ENCODE peak calls at places on chromosomes 16 and 17, in four cellular contexts. V is K562, O is GM12878, T is H1. D is an unnamed sample.

GRCh38 chr17:13931111-13931526 is 138.2 kb upstream of the COX10 start:
- DNase-seq in V (no peak), O (no peak), T (no peak), D (no peak)

GRCh38 chr16:67399749-67400704 is 6.7 kb upstream of the TPPP3 start:
- DNase-seq in V (no peak), O (no peak), T (no peak), D (no peak)

GRCh38 chr16:1317479-1318267 is 8.2 kb downstream of the UBE2I start:
- DNase-seq in V (no peak), O (no peak), T (no peak), D (no peak)

GRCh38 chr17:11334493-11334892 is 93.5 kb downstream of the SHISA6 start:
- DNase-seq in V (no peak), O (no peak), T (no peak), D (no peak)

GRCh38 chr17:732788-733720 is 658 bp downstream of the TLCD3A start:
- DNase-seq in V (peak), O (no peak), T (peak), D (no peak)

GRCh38 chr16:11715246-11715947 is 27.3 kb downstream of the TXNDC11 start:
- DNase-seq in V (no peak), O (no peak), T (no peak), D (no peak)

GRCh38 chr17:59221159-59221847 is 992 bp downstream of the GDPD1 start:
- DNase-seq in V (no peak), O (no peak), T (no peak), D (no peak)

GRCh38 chr16:3454093-3454492 is 10.6 kb downstream of the NAA60 start:
- DNase-seq in V (no peak), O (no peak), T (no peak), D (no peak)

GRCh38 chr16:79415983-79416641 is 184.4 kb downstream of the MAF start:
- DNase-seq in V (no peak), O (no peak), T (no peak), D (no peak)

GRCh38 chr17:44842748-44843147 is 4.9 kb upstream of the HIGD1B start:
- DNase-seq in V (peak), O (no peak), T (peak), D (no peak)

GRCh38 chr16:22938647-22939046 is 124.7 kb downstream of the HS3ST2 start:
- DNase-seq in V (no peak), O (no peak), T (no peak), D (no peak)

GRCh38 chr16:24950275-24950674 is 64.9 kb downstream of the ARHGAP17 start:
- DNase-seq in V (no peak), O (no peak), T (no peak), D (no peak)

GRCh38 chr17:7435676-7436555 is 681 bp downstream of the TMEM102 start:
- DNase-seq in V (peak), O (no peak), T (peak), D (peak)

GRCh38 chr16:50285406-50286003 is 19.2 kb downstream of the ADCY7 start:
- DNase-seq in V (no peak), O (no peak), T (no peak), D (no peak)

GRCh38 chr16:57147381-57148191 is 38.3 kb downstream of the PSME3IP1 start:
- DNase-seq in V (no peak), O (no peak), T (no peak), D (no peak)

GRCh38 chr17:68771867-68772515 is 170.8 kb upstream of the FAM20A start:
- DNase-seq in V (peak), O (no peak), T (no peak), D (peak)

GRCh38 chr17:67441052-67441738 is 64.1 kb downstream of the PITPNC1 start:
- DNase-seq in V (no peak), O (no peak), T (no peak), D (peak)

GRCh38 chr17:1727876-1728630 is 3.5 kb downstream of the WDR81 start:
- DNase-seq in V (peak), O (no peak), T (no peak), D (no peak)

DNA sequence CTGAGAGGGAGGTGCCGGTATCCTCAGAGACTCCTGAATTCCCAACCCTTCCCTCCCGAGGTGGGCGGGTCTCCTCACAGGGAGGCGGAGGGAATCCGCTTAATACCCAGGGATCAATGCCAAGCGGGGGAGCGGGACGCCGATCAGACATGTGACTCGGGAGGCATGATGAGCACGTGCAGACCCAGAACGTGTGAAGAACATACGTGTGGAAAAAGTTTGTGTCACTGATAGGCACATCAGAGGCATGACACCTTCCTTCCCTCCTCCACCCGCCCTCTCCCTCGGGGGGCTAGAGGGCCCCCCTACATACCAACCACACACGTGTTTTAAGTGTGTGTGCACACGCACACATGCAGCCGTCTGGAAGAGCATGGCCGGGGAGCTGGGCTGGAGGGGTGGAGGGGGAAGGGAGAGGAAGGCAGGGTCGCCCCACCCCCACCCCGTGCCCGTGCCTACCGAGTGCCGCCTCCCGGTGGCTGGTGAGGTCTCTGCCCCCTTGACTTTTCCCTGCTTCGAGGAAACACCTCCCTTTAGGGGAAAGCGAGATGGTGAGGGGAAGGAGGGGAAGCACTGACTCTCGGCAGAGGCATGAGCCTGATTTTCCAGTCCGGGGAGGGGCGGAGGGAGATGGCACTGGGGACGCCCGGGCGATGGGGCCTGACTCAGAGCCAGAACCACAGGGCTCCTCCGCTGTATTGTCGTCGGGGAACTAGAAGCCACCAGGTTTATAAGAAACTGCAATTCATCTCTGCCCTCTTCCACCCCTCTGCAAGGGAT is 12.1 kb upstream of the TBX21 start:
- DNase-seq in V (no peak), O (no peak), T (peak), D (peak)
- TF ChIP-seq ATF3 in V (no peak), O (no peak), T (no peak), D (no peak)

DNA sequence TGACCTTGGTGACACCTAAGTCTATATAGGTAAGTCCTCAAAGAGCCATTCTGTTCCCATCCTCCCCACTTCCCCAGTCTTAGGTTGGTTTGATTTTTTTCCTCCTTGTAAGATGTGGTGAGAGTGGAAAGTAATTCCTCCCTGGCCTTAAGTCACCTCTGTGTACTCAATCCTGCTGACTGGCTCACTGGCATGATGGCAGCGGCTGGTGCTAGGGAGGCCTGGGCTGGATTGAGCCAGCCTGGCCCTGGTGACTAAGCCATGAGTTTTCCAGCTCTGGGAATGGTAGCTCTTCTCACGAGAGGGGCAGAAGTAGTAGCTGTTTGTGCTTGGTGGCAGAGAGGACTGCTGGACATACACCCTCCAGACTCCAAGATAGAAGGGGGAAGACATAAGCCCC is 2.5 kb downstream of the ARL4D start:
- DNase-seq in V (no peak), O (no peak), T (no peak), D (no peak)
- TF ChIP-seq ZNF274 in V (no peak), O (no peak), T (no peak), D (no peak)

GRCh38 chr16:54454616-54455015 is 168.0 kb upstream of the IRX3 start:
- DNase-seq in V (no peak), O (no peak), T (no peak), D (no peak)
- H3K4me3 ChIP-seq in V (no peak), O (no peak), T (no peak), D (no peak)

DNA sequence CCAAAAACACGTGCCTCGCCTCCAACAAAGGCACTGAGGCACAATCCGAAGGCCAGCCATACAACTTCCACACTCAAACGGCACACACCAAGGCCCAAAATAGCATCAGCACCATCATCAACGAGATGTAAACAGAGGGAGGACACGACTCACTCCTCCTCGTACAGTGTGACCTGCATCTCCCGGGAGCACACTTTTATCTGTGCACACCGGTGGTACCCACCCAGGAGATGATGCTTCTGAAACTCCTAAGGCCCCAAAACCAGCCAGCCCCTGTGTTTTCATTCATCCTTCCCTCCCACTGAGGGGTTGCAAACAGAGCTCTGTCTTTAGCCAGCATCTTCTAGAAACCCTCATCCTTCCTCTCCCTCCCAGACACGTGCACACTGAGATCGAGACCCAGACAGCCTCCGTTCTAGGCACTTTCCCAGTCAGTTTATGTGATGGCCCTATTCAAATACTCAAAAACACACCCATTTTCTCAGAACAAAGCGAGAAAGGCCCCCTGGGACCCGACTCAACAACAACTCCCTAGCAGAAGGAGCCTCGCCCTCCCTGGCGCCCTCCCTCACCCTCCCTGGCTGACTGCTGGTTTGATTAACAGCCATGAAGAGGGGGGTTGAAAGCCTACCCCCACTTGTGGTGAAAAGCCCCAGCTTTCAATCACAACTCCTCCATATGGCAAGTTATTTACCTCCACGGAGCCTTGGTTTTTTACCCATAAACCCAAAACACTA is 76.3 kb downstream of the GAS7 start:
- DNase-seq in V (no peak), O (peak), T (no peak), D (no peak)
- TF ChIP-seq ATF3 in V (no peak), O (no peak), T (no peak), D (no peak)

DNA sequence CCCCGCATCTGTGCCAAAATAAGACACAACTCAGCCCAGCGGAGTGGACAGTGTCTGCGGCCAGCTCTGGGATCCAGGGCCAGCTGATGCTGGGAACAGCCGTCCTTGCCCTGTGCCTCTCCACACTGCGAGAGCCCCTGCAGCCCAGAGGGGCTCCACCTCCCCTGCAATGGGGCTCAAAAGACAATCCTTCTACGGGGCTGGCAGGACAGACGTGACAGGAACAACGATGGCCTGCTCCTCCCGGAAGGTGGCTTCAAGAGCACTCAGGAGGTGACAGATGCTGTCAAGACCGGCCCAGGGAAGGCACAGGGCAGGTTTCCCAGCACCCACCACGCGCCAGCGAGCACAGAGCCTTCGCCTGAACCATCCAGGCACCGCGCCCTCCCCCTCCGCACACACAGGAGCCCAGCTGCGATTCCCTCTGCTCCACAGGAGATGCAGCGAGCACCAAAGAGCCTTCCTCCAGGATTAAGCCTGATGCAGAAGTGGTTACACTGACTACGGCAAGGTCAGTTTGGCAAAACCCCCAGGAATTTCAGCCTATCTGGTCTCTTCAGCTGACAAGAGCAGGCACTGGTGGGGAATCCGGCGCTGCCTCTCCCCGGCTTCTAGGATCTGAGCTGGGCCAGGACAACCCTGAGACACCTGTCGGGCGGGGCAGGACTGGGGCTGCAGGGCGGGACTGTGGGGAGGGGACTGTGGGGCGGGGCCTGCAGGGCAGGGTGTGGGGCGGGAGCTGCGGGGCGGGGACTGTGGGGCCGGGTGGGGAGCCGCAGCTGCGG is 103.4 kb downstream of the ZNF778 start:
- DNase-seq in V (peak), O (no peak), T (no peak), D (no peak)
- TF ChIP-seq ZNF274 in V (no peak), O (no peak), T (no peak), D (no peak)

DNA sequence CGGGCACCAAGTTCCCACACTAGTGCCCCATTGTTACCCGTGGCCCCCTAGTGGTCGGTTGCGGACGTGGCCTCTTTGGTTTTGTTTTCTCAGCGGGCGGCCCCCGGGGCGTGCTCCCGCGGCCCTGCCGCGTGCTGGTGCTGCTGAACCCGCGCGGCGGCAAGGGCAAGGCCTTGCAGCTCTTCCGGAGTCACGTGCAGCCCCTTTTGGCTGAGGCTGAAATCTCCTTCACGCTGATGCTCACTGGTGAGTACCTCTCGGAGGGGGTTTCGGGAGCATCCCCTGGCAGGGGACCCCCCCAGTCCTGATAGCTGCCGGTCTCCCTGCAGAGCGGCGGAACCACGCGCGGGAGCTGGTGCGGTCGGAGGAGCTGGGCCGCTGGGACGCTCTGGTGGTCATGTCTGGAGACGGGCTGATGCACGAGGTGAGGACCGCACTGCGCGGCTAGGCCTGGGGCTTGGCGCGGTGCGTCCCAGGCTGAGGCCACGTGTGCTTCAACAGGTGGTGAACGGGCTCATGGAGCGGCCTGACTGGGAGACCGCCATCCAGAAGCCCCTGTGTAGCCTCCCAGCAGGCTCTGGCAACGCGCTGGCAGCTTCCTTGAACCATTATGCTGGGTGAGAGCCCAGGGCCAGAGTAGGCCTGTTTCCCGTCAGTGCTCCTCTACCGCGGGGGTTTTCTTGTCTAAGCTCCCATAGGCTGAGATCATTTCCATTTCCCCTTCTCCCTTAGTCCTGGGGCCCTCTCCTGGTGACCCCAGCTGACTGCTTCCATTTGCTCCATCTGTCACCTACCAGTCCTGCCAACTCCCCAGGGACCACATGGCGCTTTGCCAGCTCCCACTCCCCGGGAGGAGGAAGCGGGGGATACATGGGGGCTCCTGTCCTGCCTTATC is 1.7 kb downstream of the SPHK1 start:
- DNase-seq in V (peak), O (no peak), T (peak), D (peak)
- H3K4me3 ChIP-seq in V (peak), O (peak), T (no peak), D (peak)

GRCh38 chr17:42249681-42250446 is 26.3 kb downstream of the STAT5B start:
- DNase-seq in V (no peak), O (peak), T (no peak), D (no peak)
- TF ChIP-seq ATF3 in V (no peak), O (no peak), T (no peak), D (no peak)

GRCh38 chr16:69890114-69890890 is 60.8 kb upstream of the CLEC18A start:
- DNase-seq in V (no peak), O (no peak), T (no peak), D (no peak)
- TF ChIP-seq ZNF274 in V (no peak), O (no peak), T (no peak), D (no peak)